ENCODE peak calls at places on chromosomes 5 and 9, in seven cellular contexts. One of them, this sample, is unnamed.
A peak's percentile ranks its signal among the peaks of the same experiment; 100 is the strongest.

GRCh38 chr9:128787583-128788156 is 617 bp downstream of the TBC1D13 start:
- DNase-seq in NB4: peak; percentile 25
- DNase-seq in fibroblast of lung: peak; percentile 14
- DNase-seq in EH: peak; percentile 18
- DNase-seq in GM04504: no peak
- DNase-seq in CD4-positive, alpha-beta T cell: no peak
- DNase-seq in coronary artery: no peak
- DNase-seq in this sample: no peak

GRCh38 chr5:171989276-171989675 is 17.2 kb downstream of the FBXW11 start:
- DNase-seq in coronary artery: no peak
- DNase-seq in EH: no peak
- DNase-seq in fibroblast of lung: peak; percentile 82
- DNase-seq in NB4: no peak
- DNase-seq in CD4-positive, alpha-beta T cell: no peak
- DNase-seq in GM04504: no peak
- DNase-seq in this sample: no peak

GRCh38 chr5:135242496-135243193 is 156.4 kb downstream of the MACROH2A1 start:
- DNase-seq in fibroblast of lung: peak; percentile 55
- DNase-seq in NB4: no peak
- DNase-seq in CD4-positive, alpha-beta T cell: no peak
- DNase-seq in GM04504: peak; percentile 35
- DNase-seq in coronary artery: peak; percentile 80
- DNase-seq in EH: peak; percentile 52
- DNase-seq in this sample: no peak

GRCh38 chr9:126386088-126386487 is 59.5 kb downstream of the MVB12B start:
- DNase-seq in NB4: peak; percentile 43
- DNase-seq in CD4-positive, alpha-beta T cell: no peak
- DNase-seq in GM04504: no peak
- DNase-seq in EH: peak; percentile 38
- DNase-seq in coronary artery: no peak
- DNase-seq in fibroblast of lung: no peak
- DNase-seq in this sample: no peak

GRCh38 chr5:101929628-101930027 is 366.5 kb downstream of the SLCO4C1 start:
- DNase-seq in NB4: no peak
- DNase-seq in EH: peak; percentile 21
- DNase-seq in CD4-positive, alpha-beta T cell: no peak
- DNase-seq in fibroblast of lung: no peak
- DNase-seq in GM04504: no peak
- DNase-seq in coronary artery: no peak
- DNase-seq in this sample: no peak

GRCh38 chr9:95373069-95373681 is 55.7 kb upstream of the FANCC start:
- DNase-seq in EH: no peak
- DNase-seq in GM04504: no peak
- DNase-seq in CD4-positive, alpha-beta T cell: no peak
- DNase-seq in coronary artery: no peak
- DNase-seq in NB4: no peak
- DNase-seq in fibroblast of lung: no peak
- DNase-seq in this sample: no peak

GRCh38 chr9:16413509-16414016 is 456.9 kb downstream of the BNC2 start:
- DNase-seq in CD4-positive, alpha-beta T cell: no peak
- DNase-seq in fibroblast of lung: peak; percentile 91
- DNase-seq in coronary artery: no peak
- DNase-seq in GM04504: peak; percentile 81
- DNase-seq in EH: peak; percentile 96
- DNase-seq in NB4: peak; percentile 96
- DNase-seq in this sample: no peak

GRCh38 chr5:547086-547924 is 23.1 kb upstream of the SLC9A3 start:
- DNase-seq in EH: no peak
- DNase-seq in coronary artery: no peak
- DNase-seq in fibroblast of lung: no peak
- DNase-seq in CD4-positive, alpha-beta T cell: no peak
- DNase-seq in NB4: no peak
- DNase-seq in GM04504: no peak
- DNase-seq in this sample: no peak

GRCh38 chr5:62742214-62742613 is 163.6 kb downstream of the LRRC70 start:
- DNase-seq in NB4: no peak
- DNase-seq in GM04504: no peak
- DNase-seq in CD4-positive, alpha-beta T cell: no peak
- DNase-seq in EH: no peak
- DNase-seq in fibroblast of lung: no peak
- DNase-seq in coronary artery: no peak
- DNase-seq in this sample: no peak

GRCh38 chr9:11135856-11136255 is 523.1 kb upstream of the PTPRD start:
- DNase-seq in coronary artery: no peak
- DNase-seq in NB4: no peak
- DNase-seq in EH: no peak
- DNase-seq in GM04504: no peak
- DNase-seq in CD4-positive, alpha-beta T cell: no peak
- DNase-seq in fibroblast of lung: no peak
- DNase-seq in this sample: no peak

GRCh38 chr9:136599074-136599531 is 53.3 kb upstream of the NOTCH1 start:
- DNase-seq in EH: no peak
- DNase-seq in CD4-positive, alpha-beta T cell: no peak
- DNase-seq in coronary artery: no peak
- DNase-seq in NB4: no peak
- DNase-seq in GM04504: no peak
- DNase-seq in fibroblast of lung: no peak
- DNase-seq in this sample: no peak

GRCh38 chr5:160312139-160312959 is at the start of gene CCNJL:
- DNase-seq in EH: peak; percentile 56
- DNase-seq in GM04504: no peak
- DNase-seq in fibroblast of lung: peak; percentile 53
- DNase-seq in coronary artery: no peak
- DNase-seq in CD4-positive, alpha-beta T cell: no peak
- DNase-seq in NB4: peak; percentile 84
- DNase-seq in this sample: no peak

GRCh38 chr5:143443330-143443729 is 39.8 kb upstream of the NR3C1 start:
- DNase-seq in GM04504: no peak
- DNase-seq in CD4-positive, alpha-beta T cell: no peak
- DNase-seq in NB4: no peak
- DNase-seq in EH: no peak
- DNase-seq in fibroblast of lung: no peak
- DNase-seq in coronary artery: no peak
- DNase-seq in this sample: no peak

GRCh38 chr9:124306098-124306735 is 48.5 kb downstream of the NEK6 start:
- DNase-seq in EH: peak; percentile 88
- DNase-seq in CD4-positive, alpha-beta T cell: no peak
- DNase-seq in coronary artery: no peak
- DNase-seq in GM04504: peak; percentile 67
- DNase-seq in fibroblast of lung: peak; percentile 93
- DNase-seq in NB4: peak; percentile 74
- DNase-seq in this sample: no peak

GRCh38 chr9:85258823-85259370 is 482.9 kb downstream of the AGTPBP1 start:
- DNase-seq in coronary artery: no peak
- DNase-seq in fibroblast of lung: peak; percentile 76
- DNase-seq in EH: peak; percentile 49
- DNase-seq in GM04504: peak; percentile 47
- DNase-seq in NB4: peak; percentile 69
- DNase-seq in CD4-positive, alpha-beta T cell: no peak
- DNase-seq in this sample: no peak

GRCh38 chr5:112141582-112141981 is 277.5 kb downstream of the EPB41L4A start:
- DNase-seq in GM04504: no peak
- DNase-seq in NB4: no peak
- DNase-seq in fibroblast of lung: no peak
- DNase-seq in EH: no peak
- DNase-seq in coronary artery: no peak
- DNase-seq in CD4-positive, alpha-beta T cell: no peak
- DNase-seq in this sample: no peak

GRCh38 chr5:120604898-120605297 is 140.8 kb downstream of the PRR16 start:
- DNase-seq in NB4: no peak
- DNase-seq in GM04504: peak; percentile 83
- DNase-seq in CD4-positive, alpha-beta T cell: no peak
- DNase-seq in EH: peak; percentile 96
- DNase-seq in fibroblast of lung: peak; percentile 99
- DNase-seq in coronary artery: no peak
- DNase-seq in this sample: no peak

GRCh38 chr5:175821790-175822211 is 49.6 kb upstream of the CPLX2 start:
- DNase-seq in NB4: no peak
- DNase-seq in fibroblast of lung: peak; percentile 23
- DNase-seq in GM04504: no peak
- DNase-seq in CD4-positive, alpha-beta T cell: no peak
- DNase-seq in EH: peak; percentile 29
- DNase-seq in coronary artery: no peak
- DNase-seq in this sample: no peak

GRCh38 chr9:17462869-17463464 is 115.9 kb upstream of the SH3GL2 start:
- DNase-seq in NB4: peak; percentile 82
- DNase-seq in CD4-positive, alpha-beta T cell: no peak
- DNase-seq in EH: peak; percentile 71
- DNase-seq in GM04504: peak; percentile 28
- DNase-seq in fibroblast of lung: peak; percentile 48
- DNase-seq in coronary artery: no peak
- DNase-seq in this sample: no peak

GRCh38 chr9:22005083-22005699 is 3.9 kb downstream of the CDKN2B start:
- DNase-seq in CD4-positive, alpha-beta T cell: no peak
- DNase-seq in coronary artery: no peak
- DNase-seq in EH: no peak
- DNase-seq in NB4: no peak
- DNase-seq in fibroblast of lung: peak; percentile 59
- DNase-seq in GM04504: no peak
- DNase-seq in this sample: no peak

GRCh38 chr9:131810351-131811170 is 70.7 kb upstream of the RAPGEF1 start:
- DNase-seq in EH: no peak
- DNase-seq in GM04504: no peak
- DNase-seq in CD4-positive, alpha-beta T cell: no peak
- DNase-seq in NB4: peak; percentile 30
- DNase-seq in coronary artery: no peak
- DNase-seq in fibroblast of lung: no peak
- DNase-seq in this sample: no peak

GRCh38 chr5:180424094-180424493 is 70.1 kb upstream of the CNOT6 start:
- DNase-seq in CD4-positive, alpha-beta T cell: no peak
- DNase-seq in coronary artery: no peak
- DNase-seq in GM04504: no peak
- DNase-seq in fibroblast of lung: peak; percentile 18
- DNase-seq in EH: no peak
- DNase-seq in NB4: no peak
- DNase-seq in this sample: no peak

GRCh38 chr9:132164604-132165362 is 2.9 kb downstream of the NTNG2 start:
- DNase-seq in GM04504: no peak
- DNase-seq in EH: peak; percentile 46
- DNase-seq in CD4-positive, alpha-beta T cell: no peak
- DNase-seq in coronary artery: no peak
- DNase-seq in fibroblast of lung: no peak
- DNase-seq in NB4: no peak
- DNase-seq in this sample: no peak

GRCh38 chr5:14917719-14918118 is 46.1 kb upstream of the ANKH start:
- DNase-seq in EH: peak; percentile 85
- DNase-seq in coronary artery: no peak
- DNase-seq in fibroblast of lung: no peak
- DNase-seq in NB4: no peak
- DNase-seq in CD4-positive, alpha-beta T cell: no peak
- DNase-seq in GM04504: peak; percentile 71
- DNase-seq in this sample: no peak

GRCh38 chr5:14777932-14778788 is 93.4 kb downstream of the ANKH start:
- DNase-seq in fibroblast of lung: no peak
- DNase-seq in CD4-positive, alpha-beta T cell: no peak
- DNase-seq in GM04504: no peak
- DNase-seq in EH: no peak
- DNase-seq in coronary artery: no peak
- DNase-seq in NB4: no peak
- DNase-seq in this sample: no peak

GRCh38 chr9:88006511-88007290 is 32.4 kb upstream of the CDK20 start:
- DNase-seq in coronary artery: no peak
- DNase-seq in NB4: no peak
- DNase-seq in GM04504: no peak
- DNase-seq in fibroblast of lung: no peak
- DNase-seq in CD4-positive, alpha-beta T cell: no peak
- DNase-seq in EH: no peak
- DNase-seq in this sample: no peak

GRCh38 chr5:85732185-85732584 is 885.6 kb upstream of the COX7C start:
- DNase-seq in NB4: no peak
- DNase-seq in fibroblast of lung: no peak
- DNase-seq in coronary artery: no peak
- DNase-seq in CD4-positive, alpha-beta T cell: no peak
- DNase-seq in GM04504: no peak
- DNase-seq in EH: no peak
- DNase-seq in this sample: no peak

GRCh38 chr9:100294806-100295205 is 57.9 kb downstream of the TEX10 start:
- DNase-seq in fibroblast of lung: no peak
- DNase-seq in GM04504: no peak
- DNase-seq in EH: no peak
- DNase-seq in coronary artery: no peak
- DNase-seq in NB4: no peak
- DNase-seq in CD4-positive, alpha-beta T cell: no peak
- DNase-seq in this sample: no peak

GRCh38 chr5:33969572-33970452 is 14.7 kb downstream of the SLC45A2 start:
- DNase-seq in coronary artery: no peak
- DNase-seq in EH: peak; percentile 67
- DNase-seq in GM04504: peak; percentile 29
- DNase-seq in NB4: peak; percentile 49
- DNase-seq in fibroblast of lung: peak; percentile 55
- DNase-seq in CD4-positive, alpha-beta T cell: no peak
- DNase-seq in this sample: no peak

GRCh38 chr9:35748239-35748857 is 680 bp downstream of the GBA2 start:
- DNase-seq in coronary artery: no peak
- DNase-seq in EH: peak; percentile 7
- DNase-seq in CD4-positive, alpha-beta T cell: no peak
- DNase-seq in NB4: no peak
- DNase-seq in GM04504: no peak
- DNase-seq in fibroblast of lung: no peak
- DNase-seq in this sample: no peak

GRCh38 chr9:108181444-108181843 is 674.3 kb downstream of the ACTL7B start:
- DNase-seq in CD4-positive, alpha-beta T cell: no peak
- DNase-seq in coronary artery: no peak
- DNase-seq in EH: no peak
- DNase-seq in NB4: no peak
- DNase-seq in fibroblast of lung: no peak
- DNase-seq in GM04504: no peak
- DNase-seq in this sample: no peak

GRCh38 chr5:124697912-124698690 is 48.3 kb downstream of the ZNF608 start:
- DNase-seq in GM04504: no peak
- DNase-seq in EH: peak; percentile 41
- DNase-seq in fibroblast of lung: peak; percentile 73
- DNase-seq in CD4-positive, alpha-beta T cell: no peak
- DNase-seq in coronary artery: no peak
- DNase-seq in NB4: no peak
- DNase-seq in this sample: no peak

This sample was measured in T follicular helper cell.